ENCODE peak calls at places on chromosomes 16 and 17, in seven cellular contexts. V, G, U, C, J, T and Y are unnamed samples.

GRCh38 chr17:59561042-59561441 is 4.4 kb upstream of the DHX40 start:
- DNase-seq in V (peak), G (peak), U (no peak), C (peak), J (peak), T (no peak), Y (no peak)

GRCh38 chr17:57954421-57955182 is 610 bp downstream of the CUEDC1 start:
- DNase-seq in V (peak), G (no peak), U (no peak), C (peak), J (peak), T (no peak), Y (no peak)

GRCh38 chr17:75757086-75757681 is 7.8 kb downstream of the GALK1 start:
- DNase-seq in V (no peak), G (no peak), U (no peak), C (no peak), J (no peak), T (no peak), Y (no peak)

GRCh38 chr16:29307598-29308507 is 98.7 kb downstream of the NPIPB11 start:
- DNase-seq in V (no peak), G (no peak), U (no peak), C (no peak), J (peak), T (no peak), Y (no peak)

GRCh38 chr16:70610273-70611223 is 35.8 kb upstream of the IL34 start:
- DNase-seq in V (no peak), G (no peak), U (no peak), C (peak), J (no peak), T (no peak), Y (no peak)

GRCh38 chr16:15519767-15520166 is 85.4 kb downstream of the BMERB1 start:
- DNase-seq in V (no peak), G (no peak), U (no peak), C (no peak), J (no peak), T (no peak), Y (no peak)

GRCh38 chr16:57367111-57367752 is 5.1 kb upstream of the CX3CL1 start:
- DNase-seq in V (no peak), G (no peak), U (no peak), C (no peak), J (no peak), T (no peak), Y (no peak)

GRCh38 chr16:10992112-10992511 is 47.7 kb downstream of the CLEC16A start:
- DNase-seq in V (no peak), G (no peak), U (no peak), C (no peak), J (no peak), T (no peak), Y (no peak)

GRCh38 chr17:38563362-38564253 is 42.1 kb downstream of the SRCIN1 start:
- DNase-seq in V (peak), G (no peak), U (no peak), C (peak), J (no peak), T (no peak), Y (no peak)

GRCh38 chr17:70308619-70309018 is 139.3 kb downstream of the KCNJ2 start:
- DNase-seq in V (no peak), G (no peak), U (no peak), C (no peak), J (no peak), T (no peak), Y (no peak)

GRCh38 chr17:35051579-35052239 is 11.8 kb downstream of the RFFL start:
- DNase-seq in V (no peak), G (no peak), U (no peak), C (no peak), J (no peak), T (no peak), Y (no peak)

GRCh38 chr17:3667366-3668278 is 756 bp downstream of the TAX1BP3 start:
- DNase-seq in V (peak), G (no peak), U (no peak), C (peak), J (peak), T (no peak), Y (no peak)

GRCh38 chr16:88005968-88006367 is 54.7 kb downstream of the BANP start:
- DNase-seq in V (no peak), G (no peak), U (no peak), C (no peak), J (no peak), T (no peak), Y (no peak)

GRCh38 chr16:50369133-50369804 is 481 bp upstream of the BRD7 start:
- DNase-seq in V (no peak), G (no peak), U (no peak), C (peak), J (no peak), T (no peak), Y (no peak)

GRCh38 chr17:38870259-38871165 is 654 bp downstream of the LASP1 start:
- DNase-seq in V (peak), G (no peak), U (no peak), C (peak), J (peak), T (peak), Y (no peak)

GRCh38 chr17:59002126-59002525 is 104.6 kb downstream of the TRIM37 start:
- DNase-seq in V (no peak), G (no peak), U (no peak), C (no peak), J (no peak), T (no peak), Y (no peak)

GRCh38 chr16:50847166-50847565 is 105.3 kb downstream of the CYLD start:
- DNase-seq in V (no peak), G (no peak), U (no peak), C (no peak), J (no peak), T (no peak), Y (no peak)

GRCh38 chr17:47204722-47205418 is 4.3 kb upstream of the MYL4 start:
- DNase-seq in V (no peak), G (no peak), U (peak), C (no peak), J (no peak), T (no peak), Y (no peak)

GRCh38 chr17:178292-179065 is 3.0 kb downstream of the DOC2B start:
- DNase-seq in V (no peak), G (no peak), U (no peak), C (no peak), J (no peak), T (no peak), Y (no peak)

GRCh38 chr16:15495898-15496297 is 61.5 kb downstream of the BMERB1 start:
- DNase-seq in V (no peak), G (no peak), U (no peak), C (no peak), J (no peak), T (no peak), Y (no peak)

GRCh38 chr17:42673885-42674754 is 2.7 kb downstream of the PLEKHH3 start:
- DNase-seq in V (peak), G (no peak), U (no peak), C (peak), J (peak), T (no peak), Y (no peak)

GRCh38 chr17:57517519-57518342 is 227.4 kb downstream of the CCDC182 start:
- DNase-seq in V (no peak), G (no peak), U (no peak), C (no peak), J (peak), T (no peak), Y (no peak)

GRCh38 chr17:29596811-29597210 is 3.9 kb downstream of the ANKRD13B start:
- DNase-seq in V (peak), G (no peak), U (no peak), C (peak), J (no peak), T (no peak), Y (no peak)

GRCh38 chr17:75864448-75864871 is 9.3 kb upstream of the WBP2 start:
- DNase-seq in V (peak), G (no peak), U (peak), C (peak), J (no peak), T (no peak), Y (no peak)

GRCh38 chr16:27174798-27175197 is 28.5 kb upstream of the KDM8 start:
- DNase-seq in V (no peak), G (no peak), U (no peak), C (peak), J (peak), T (no peak), Y (no peak)

GRCh38 chr16:11038777-11039176 is 94.4 kb downstream of the CLEC16A start:
- DNase-seq in V (no peak), G (no peak), U (no peak), C (no peak), J (no peak), T (no peak), Y (no peak)

GRCh38 chr17:57959929-57960328 is 4.7 kb upstream of the CUEDC1 start:
- DNase-seq in V (no peak), G (no peak), U (no peak), C (no peak), J (no peak), T (no peak), Y (no peak)

GRCh38 chr16:66814734-66815133 is 13.3 kb upstream of the TERB1 start:
- DNase-seq in V (no peak), G (no peak), U (no peak), C (no peak), J (no peak), T (no peak), Y (no peak)

GRCh38 chr17:2954898-2955445 is 108.4 kb downstream of the OR1D5 start:
- DNase-seq in V (no peak), G (peak), U (no peak), C (no peak), J (peak), T (no peak), Y (peak)

GRCh38 chr17:70307430-70307829 is 138.1 kb downstream of the KCNJ2 start:
- DNase-seq in V (no peak), G (no peak), U (no peak), C (no peak), J (no peak), T (no peak), Y (no peak)

GRCh38 chr16:47045459-47045858 is 72.0 kb upstream of the DNAJA2 start:
- DNase-seq in V (no peak), G (no peak), U (no peak), C (no peak), J (no peak), T (no peak), Y (no peak)

GRCh38 chr17:45977506-45977824 is 21.6 kb upstream of the STH start:
- DNase-seq in V (no peak), G (no peak), U (no peak), C (no peak), J (no peak), T (no peak), Y (no peak)

GRCh38 chr16:53094013-53094630 is 39.3 kb downstream of the CHD9 start:
- DNase-seq in V (no peak), G (no peak), U (peak), C (peak), J (peak), T (peak), Y (no peak)

GRCh38 chr16:87855852-87856715 is 13.2 kb downstream of the SLC7A5 start:
- DNase-seq in V (no peak), G (no peak), U (no peak), C (no peak), J (peak), T (no peak), Y (no peak)

GRCh38 chr17:59361916-59362810 is 30.7 kb downstream of the YPEL2 start:
- DNase-seq in V (no peak), G (no peak), U (peak), C (no peak), J (no peak), T (no peak), Y (no peak)

GRCh38 chr16:89067677-89068076 is 26.0 kb upstream of the ACSF3 start:
- DNase-seq in V (no peak), G (no peak), U (no peak), C (no peak), J (no peak), T (no peak), Y (no peak)
- TF ChIP-seq REST in V (no peak), G (no peak), U (no peak), C (no peak), J (no peak), T (no peak), Y (no peak)

DNA sequence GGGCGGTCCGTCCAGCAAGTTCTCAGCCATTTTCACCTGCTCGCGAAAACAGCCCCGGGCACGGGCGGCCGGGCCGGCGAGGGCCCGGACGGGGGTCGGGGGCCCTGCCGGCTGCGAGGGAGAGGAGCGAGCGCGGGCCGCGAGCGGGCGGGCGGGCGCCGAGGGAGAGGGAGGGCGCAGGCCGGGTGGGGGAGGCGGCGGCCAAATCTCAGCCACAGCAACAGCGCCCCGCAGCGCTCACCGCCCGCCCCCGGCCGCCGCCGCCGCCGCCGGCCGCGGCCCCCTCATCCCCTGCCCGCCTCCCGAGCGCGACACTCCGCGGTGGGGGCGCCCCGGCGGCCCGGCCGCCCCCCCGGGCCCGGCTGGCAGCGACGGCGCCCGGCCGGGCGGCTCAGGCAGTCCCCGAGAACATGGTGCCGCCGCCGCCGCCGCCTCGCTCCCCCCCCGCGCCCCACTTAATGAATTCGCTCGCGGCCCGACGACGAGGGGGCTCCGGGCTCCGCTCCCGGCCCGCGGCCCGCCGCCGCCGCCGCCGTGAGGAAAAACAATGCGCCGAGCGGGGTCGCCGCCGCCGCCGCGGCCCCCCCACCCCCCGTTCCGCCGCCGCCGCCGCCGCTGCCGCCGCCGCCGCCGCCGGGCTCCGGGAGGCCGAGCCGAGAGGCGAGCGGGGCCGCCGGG is 487 bp downstream of the CREBBP start:
- DNase-seq in V (peak), G (no peak), U (no peak), C (peak), J (peak), T (no peak), Y (no peak)
- H3K27ac ChIP-seq in V (no peak), G (peak), U (peak), C (peak), J (peak), T (peak), Y (no peak)

GRCh38 chr17:81665205-81666091 is 957 bp downstream of the OXLD1 start:
- DNase-seq in V (peak), G (no peak), U (no peak), C (peak), J (peak), T (peak), Y (no peak)
- TF ChIP-seq REST in V (no peak), G (no peak), U (no peak), C (no peak), J (no peak), T (peak), Y (no peak)

DNA sequence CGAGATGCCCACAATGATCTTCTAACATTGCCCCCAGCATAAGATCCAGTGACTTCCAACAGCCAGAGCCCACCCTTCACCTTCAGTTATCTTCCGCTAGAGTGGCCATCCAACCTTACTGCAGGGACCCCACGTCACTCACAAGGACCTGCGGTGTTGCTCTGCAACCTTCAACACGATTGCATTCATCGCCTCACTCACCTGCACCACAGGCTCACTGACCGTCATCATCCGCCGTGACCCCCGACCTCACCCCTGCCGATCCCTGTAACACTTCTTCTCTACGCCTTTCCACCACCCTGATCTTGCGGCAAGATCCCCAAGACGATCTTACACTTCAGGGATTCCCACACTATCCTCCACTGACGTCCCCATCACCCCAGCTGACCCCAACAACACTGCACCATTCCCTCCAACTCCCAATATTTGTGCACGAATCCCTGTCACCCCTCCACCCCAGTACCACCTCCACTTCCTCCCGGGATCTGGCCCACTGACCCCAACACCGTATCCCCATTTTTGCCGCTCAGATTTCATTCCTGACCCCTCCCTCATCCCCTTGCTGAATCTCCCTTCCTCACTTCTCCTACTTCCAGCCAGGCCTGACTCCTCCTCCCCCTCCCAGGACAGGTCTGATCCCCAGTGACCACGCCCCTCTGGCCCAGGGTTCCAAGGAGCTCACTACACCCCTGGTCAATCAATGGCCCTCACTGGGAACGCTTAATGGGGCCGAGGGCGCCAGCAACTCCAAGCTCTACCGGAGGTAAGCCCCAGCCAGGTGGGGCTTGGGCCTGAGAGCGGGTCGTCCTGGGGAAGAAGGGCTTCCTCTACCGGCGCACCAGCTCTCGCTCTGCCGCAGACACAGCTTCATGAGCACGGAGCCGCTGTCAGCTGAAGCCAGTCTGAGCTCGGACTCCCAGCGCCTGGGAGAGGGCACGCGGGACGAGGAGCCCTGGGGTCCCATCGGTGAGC is 7.6 kb downstream of the RUNDC3A start:
- DNase-seq in V (peak), G (no peak), U (no peak), C (peak), J (no peak), T (no peak), Y (no peak)
- H3K27ac ChIP-seq in V (no peak), G (no peak), U (no peak), C (no peak), J (no peak), T (no peak), Y (no peak)

GRCh38 chr16:85838381-85838780 is 38.9 kb downstream of the COX4I1 start:
- DNase-seq in V (no peak), G (no peak), U (no peak), C (no peak), J (no peak), T (no peak), Y (no peak)
- TF ChIP-seq REST in V (no peak), G (no peak), U (no peak), C (no peak), J (no peak), T (no peak), Y (no peak)

GRCh38 chr16:2497116-2497630 is 16.6 kb upstream of the ATP6V0C start:
- DNase-seq in V (no peak), G (no peak), U (no peak), C (peak), J (no peak), T (no peak), Y (no peak)
- H3K27ac ChIP-seq in V (no peak), G (no peak), U (no peak), C (peak), J (no peak), T (no peak), Y (no peak)

DNA sequence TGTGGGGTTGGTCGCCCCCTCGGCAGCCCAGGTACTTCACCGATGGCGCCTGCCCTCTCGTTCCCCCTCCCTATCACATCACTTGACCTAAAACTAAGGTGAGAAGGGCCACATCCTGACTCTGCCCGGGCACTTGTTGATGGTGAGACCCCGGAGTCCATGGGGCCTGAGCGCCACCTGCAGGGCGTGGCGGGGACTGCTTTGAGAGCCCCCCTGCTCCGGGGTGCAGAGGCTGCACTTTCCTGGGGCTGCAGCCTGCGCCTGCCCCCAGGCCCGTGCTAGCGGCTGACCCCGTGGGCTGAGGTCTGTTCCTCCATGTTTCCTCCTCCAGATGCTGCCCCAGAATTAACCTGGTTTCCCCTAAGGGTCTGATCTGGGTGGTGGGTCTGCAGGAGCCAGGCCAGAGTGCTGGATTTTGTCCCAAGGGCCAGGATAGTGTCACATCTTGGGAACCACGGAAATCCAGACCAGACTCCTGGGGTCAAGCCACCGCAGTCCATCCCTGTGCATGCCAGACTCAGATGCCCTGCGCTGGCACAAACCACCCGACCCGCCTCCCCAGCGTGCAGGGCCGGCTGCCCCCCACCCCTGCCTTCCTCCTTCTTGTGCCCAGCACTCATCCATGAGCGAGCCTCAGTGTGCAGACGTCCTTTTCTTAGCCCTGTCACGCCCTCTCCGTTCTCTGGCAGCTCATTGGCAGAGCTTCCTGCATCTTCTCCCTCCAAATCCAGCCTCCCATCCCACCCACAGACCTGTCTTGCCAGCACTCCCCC is 2.7 kb downstream of the NDUFAF8 start:
- DNase-seq in V (peak), G (no peak), U (no peak), C (peak), J (peak), T (peak), Y (no peak)
- TF ChIP-seq REST in V (no peak), G (no peak), U (no peak), C (no peak), J (no peak), T (no peak), Y (no peak)

DNA sequence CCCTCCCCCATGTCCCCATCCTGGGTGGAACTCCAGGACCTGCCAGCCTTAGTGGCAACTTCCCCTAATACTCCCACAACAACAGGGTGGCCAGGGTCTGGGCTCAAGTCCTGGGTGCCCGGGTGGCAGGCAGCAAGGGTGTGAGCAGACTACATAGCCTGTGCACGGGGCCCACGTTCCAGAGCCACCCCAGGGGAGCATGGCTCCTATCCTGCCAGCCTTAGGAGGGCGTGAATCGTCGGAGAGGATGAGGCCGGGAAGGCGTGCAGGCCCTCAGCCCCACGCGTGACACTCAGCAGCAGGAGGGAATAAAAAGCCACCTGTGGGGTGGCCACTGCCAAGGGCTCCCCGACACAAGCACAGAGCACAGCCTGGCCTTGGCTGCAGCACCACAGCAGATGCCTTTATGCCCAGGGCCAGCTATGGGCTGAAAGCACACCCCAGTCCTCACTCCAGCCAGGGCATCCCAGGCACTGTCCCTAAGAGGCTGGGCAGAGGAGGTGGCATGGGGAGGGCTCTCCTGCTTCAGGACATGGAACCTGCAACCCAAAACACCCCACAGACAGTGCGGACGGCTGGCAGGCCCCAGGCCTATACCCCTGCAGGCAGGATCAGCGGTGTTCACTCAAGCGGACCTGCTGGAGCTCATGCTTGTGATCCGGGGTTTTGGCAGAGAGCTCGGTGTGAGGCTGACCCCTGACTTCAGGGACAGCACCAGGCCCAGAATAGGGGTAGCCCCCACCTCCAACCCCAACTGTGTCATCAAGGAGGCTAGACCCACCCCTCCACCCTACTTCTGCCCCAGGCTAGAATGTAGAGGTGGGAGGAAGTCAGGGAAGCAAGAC is 2.7 kb downstream of the BCAR1 start:
- DNase-seq in V (no peak), G (no peak), U (no peak), C (no peak), J (no peak), T (no peak), Y (no peak)
- H3K27ac ChIP-seq in V (peak), G (peak), U (no peak), C (no peak), J (no peak), T (no peak), Y (peak)